ENCODE peak calls at places on chromosomes 3 and 15, in four cellular contexts. One of them, this sample, is unnamed.

GRCh38 chr3:106813742-106814141 is 563.5 kb upstream of the CCDC54 start:
- DNase-seq in colonic mucosa: no peak
- DNase-seq in fibroblast of lung: peak
- DNase-seq in SK-N-MC: no peak
- DNase-seq in this sample: no peak

GRCh38 chr3:14555835-14556234 is 15.7 kb upstream of the GRIP2 start:
- DNase-seq in colonic mucosa: peak
- DNase-seq in fibroblast of lung: no peak
- DNase-seq in SK-N-MC: no peak
- DNase-seq in this sample: no peak

GRCh38 chr3:4670352-4670751 is 177.2 kb downstream of the ITPR1 start:
- DNase-seq in fibroblast of lung: no peak
- DNase-seq in colonic mucosa: no peak
- DNase-seq in SK-N-MC: no peak
- DNase-seq in this sample: no peak

GRCh38 chr15:37046876-37047614 is 53.3 kb downstream of the MEIS2 start:
- DNase-seq in SK-N-MC: no peak
- DNase-seq in fibroblast of lung: peak
- DNase-seq in colonic mucosa: no peak
- DNase-seq in this sample: no peak

GRCh38 chr3:179794355-179794754 is 141.5 kb downstream of the USP13 start:
- DNase-seq in SK-N-MC: no peak
- DNase-seq in colonic mucosa: no peak
- DNase-seq in fibroblast of lung: no peak
- DNase-seq in this sample: no peak

GRCh38 chr3:197748597-197749314 is 927 bp upstream of the FYTTD1 start:
- DNase-seq in SK-N-MC: peak
- DNase-seq in colonic mucosa: no peak
- DNase-seq in fibroblast of lung: peak
- DNase-seq in this sample: no peak

GRCh38 chr3:187183210-187183862 is 13.9 kb upstream of the RTP1 start:
- DNase-seq in SK-N-MC: no peak
- DNase-seq in fibroblast of lung: peak
- DNase-seq in colonic mucosa: no peak
- DNase-seq in this sample: no peak

GRCh38 chr15:74845208-74845568 is 2.2 kb upstream of the ULK3 start:
- DNase-seq in fibroblast of lung: no peak
- DNase-seq in colonic mucosa: no peak
- DNase-seq in SK-N-MC: no peak
- DNase-seq in this sample: peak

GRCh38 chr15:87362531-87362930 is 894.0 kb downstream of the NTRK3 start:
- DNase-seq in SK-N-MC: no peak
- DNase-seq in fibroblast of lung: no peak
- DNase-seq in colonic mucosa: no peak
- DNase-seq in this sample: no peak

DNA sequence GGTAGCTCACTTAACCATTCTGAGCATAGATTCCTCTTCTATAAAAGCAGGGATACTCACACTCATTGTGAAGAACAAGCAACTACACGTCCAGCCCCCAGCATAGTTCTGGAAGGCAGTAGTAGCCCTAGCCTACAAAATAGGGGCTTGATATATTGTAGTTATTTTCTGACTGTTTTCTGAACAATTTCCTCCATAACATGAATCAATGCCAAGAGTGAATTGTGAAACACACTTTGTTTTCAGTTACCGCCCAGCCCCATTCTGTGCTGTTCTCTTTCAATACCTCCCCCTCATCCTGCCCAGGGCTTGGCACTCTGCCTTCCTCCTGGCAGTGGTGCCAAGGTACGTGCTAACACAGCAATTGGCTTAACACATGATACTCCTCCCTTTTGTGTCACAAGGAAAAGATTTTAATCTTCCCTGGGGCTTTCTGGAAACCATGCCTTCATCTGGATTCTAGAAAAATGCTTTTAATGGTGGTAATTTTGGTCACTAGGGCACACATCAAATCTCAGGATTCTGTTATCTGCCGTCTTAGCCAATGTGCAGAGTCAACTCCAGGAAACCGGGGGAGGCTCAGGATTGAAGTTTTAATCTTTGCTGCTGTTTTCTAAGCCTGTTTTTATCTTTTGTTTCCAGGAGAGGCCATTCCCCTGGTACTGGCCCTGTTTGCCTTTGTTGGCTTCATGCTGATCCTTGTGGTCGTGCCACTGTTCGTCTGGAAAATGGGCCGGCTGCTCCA is 37.2 kb downstream of the IL20RB start:
- DNase-seq in colonic mucosa: peak
- DNase-seq in SK-N-MC: peak
- DNase-seq in fibroblast of lung: peak
- DNase-seq in this sample: peak
- H3K9ac ChIP-seq in colonic mucosa: peak
- H3K9ac ChIP-seq in SK-N-MC: no peak
- H3K9ac ChIP-seq in fibroblast of lung: no peak
- H3K9ac ChIP-seq in this sample: no peak

GRCh38 chr3:86991840-86992430 is 986 bp upstream of the VGLL3 start:
- DNase-seq in colonic mucosa: no peak
- DNase-seq in SK-N-MC: no peak
- DNase-seq in fibroblast of lung: no peak
- DNase-seq in this sample: no peak
- H3K27ac ChIP-seq in colonic mucosa: peak
- H3K27ac ChIP-seq in SK-N-MC: peak
- H3K27ac ChIP-seq in fibroblast of lung: peak
- H3K27ac ChIP-seq in this sample: no peak

DNA sequence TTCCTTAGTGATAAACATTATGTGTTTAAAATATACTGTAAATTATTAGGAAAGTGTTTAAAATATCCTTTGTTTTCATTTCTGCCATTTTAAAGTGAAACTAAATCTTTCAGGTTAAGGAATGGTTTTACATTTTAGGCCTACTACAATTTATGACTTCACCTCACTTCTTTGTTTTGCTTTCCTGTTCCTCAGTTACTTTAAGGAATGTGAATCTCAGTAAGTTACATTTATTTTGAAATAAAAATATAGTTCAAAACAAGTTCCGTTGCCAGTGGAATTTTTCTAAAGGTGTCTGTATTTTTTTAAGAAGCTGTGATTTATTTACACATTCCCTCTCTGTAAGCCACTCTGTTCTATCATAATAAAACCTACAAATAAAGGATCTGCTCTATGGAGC is 630.9 kb upstream of the AGTR1 start:
- DNase-seq in fibroblast of lung: no peak
- DNase-seq in colonic mucosa: no peak
- DNase-seq in SK-N-MC: no peak
- DNase-seq in this sample: no peak
- H3K9ac ChIP-seq in fibroblast of lung: no peak
- H3K9ac ChIP-seq in colonic mucosa: no peak
- H3K9ac ChIP-seq in SK-N-MC: no peak
- H3K9ac ChIP-seq in this sample: no peak

GRCh38 chr3:76664816-76665215 is 375.1 kb upstream of the ROBO2 start:
- DNase-seq in SK-N-MC: no peak
- DNase-seq in fibroblast of lung: no peak
- DNase-seq in colonic mucosa: no peak
- DNase-seq in this sample: no peak

GRCh38 chr3:76657909-76658308 is 382.0 kb upstream of the ROBO2 start:
- DNase-seq in fibroblast of lung: no peak
- DNase-seq in SK-N-MC: no peak
- DNase-seq in colonic mucosa: no peak
- DNase-seq in this sample: no peak

GRCh38 chr3:76656531-76657070 is 383.3 kb upstream of the ROBO2 start:
- DNase-seq in colonic mucosa: no peak
- DNase-seq in SK-N-MC: no peak
- DNase-seq in fibroblast of lung: no peak
- DNase-seq in this sample: no peak

DNA sequence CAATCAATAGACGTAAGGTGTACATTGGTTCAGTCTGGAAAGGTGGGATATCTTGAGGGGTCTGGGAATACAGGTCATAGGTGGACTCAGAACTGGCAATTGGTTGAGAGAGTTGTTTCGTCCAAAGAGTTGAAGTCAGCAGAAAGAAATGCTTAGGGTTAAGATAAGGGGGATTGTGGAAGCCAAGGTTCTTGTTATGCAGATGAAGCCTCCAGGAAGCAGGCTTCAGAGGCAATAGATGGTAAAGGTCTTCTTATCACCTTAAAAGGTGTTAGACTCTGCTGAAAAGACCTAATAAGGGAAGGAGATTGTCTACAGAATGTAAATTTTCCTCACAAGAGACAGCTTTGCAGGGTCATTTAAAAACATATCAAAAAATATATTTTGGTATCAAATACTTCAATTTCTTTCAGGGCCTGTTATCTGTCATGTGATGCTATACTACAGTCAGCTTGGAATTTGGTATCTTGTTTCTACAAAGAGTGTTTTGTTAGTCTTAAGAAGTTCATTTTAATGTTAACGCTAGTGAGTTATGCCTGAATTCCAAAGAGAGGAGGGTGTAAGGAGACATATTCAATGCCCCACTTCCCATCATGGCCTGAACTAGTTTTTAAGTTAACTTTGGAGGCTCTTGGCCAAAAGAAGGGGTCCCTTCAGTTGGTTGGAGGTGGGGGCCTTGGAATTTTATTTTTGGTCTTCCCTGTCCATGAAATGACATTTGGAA is 378.2 kb upstream of the ROBO2 start:
- DNase-seq in SK-N-MC: no peak
- DNase-seq in colonic mucosa: no peak
- DNase-seq in fibroblast of lung: no peak
- DNase-seq in this sample: no peak
- H3K27ac ChIP-seq in SK-N-MC: no peak
- H3K27ac ChIP-seq in colonic mucosa: no peak
- H3K27ac ChIP-seq in fibroblast of lung: no peak
- H3K27ac ChIP-seq in this sample: no peak

DNA sequence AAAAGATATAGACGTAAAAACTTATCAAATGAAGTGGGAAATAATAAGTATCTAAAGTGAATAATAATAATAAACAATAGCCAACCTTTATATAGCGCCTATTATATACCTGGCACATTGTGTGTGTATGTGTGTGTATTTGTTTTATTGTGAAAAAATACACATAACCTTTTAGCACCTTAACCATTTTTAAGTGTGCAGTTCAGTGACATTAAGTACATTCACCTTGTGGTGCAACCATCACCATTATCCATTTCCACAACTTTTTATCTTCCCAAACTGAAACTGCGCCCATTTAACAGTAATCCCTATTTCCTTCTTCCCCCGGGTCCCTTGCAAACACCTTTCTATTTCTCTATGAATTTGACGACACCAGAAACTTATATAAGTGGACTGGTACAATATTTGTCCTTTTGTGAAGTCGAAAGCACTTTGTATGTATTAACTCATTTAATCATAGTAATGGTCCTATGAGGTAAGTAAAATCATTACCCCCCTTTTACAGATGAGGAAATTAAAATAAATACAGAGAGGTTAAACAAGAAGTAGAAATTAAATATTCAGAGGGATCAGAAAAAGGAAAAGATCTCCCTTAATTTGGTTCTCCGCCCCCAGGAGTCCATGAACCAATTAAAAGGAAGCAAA is 33.5 kb downstream of the GJD2 start:
- DNase-seq in colonic mucosa: no peak
- DNase-seq in SK-N-MC: no peak
- DNase-seq in fibroblast of lung: no peak
- DNase-seq in this sample: no peak
- H3K9ac ChIP-seq in colonic mucosa: no peak
- H3K9ac ChIP-seq in SK-N-MC: no peak
- H3K9ac ChIP-seq in fibroblast of lung: no peak
- H3K9ac ChIP-seq in this sample: no peak

DNA sequence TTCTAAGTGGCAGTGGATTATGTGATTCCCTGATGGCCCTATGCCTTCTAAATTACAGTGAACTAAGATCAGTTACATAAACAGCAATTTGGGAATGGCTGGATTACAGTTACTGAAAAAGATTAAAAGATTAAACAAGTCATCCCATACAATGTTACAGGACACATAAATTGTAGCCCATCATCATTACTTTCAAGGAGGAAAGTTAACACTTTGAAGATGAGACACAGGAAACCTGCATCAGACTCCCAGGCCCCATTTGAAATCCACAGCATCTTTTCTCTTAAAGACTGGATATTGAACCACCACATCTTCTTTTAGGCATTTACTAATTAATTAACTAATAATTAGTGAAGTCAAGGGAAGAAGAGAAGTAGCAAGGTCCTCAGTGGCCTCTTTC is 170.2 kb downstream of the PLCL2 start:
- DNase-seq in fibroblast of lung: no peak
- DNase-seq in colonic mucosa: no peak
- DNase-seq in SK-N-MC: no peak
- DNase-seq in this sample: no peak
- H3K27ac ChIP-seq in fibroblast of lung: peak
- H3K27ac ChIP-seq in colonic mucosa: no peak
- H3K27ac ChIP-seq in SK-N-MC: no peak
- H3K27ac ChIP-seq in this sample: no peak

GRCh38 chr3:50270422-50270831 is 1.5 kb downstream of the SEMA3B start:
- DNase-seq in fibroblast of lung: no peak
- DNase-seq in SK-N-MC: no peak
- DNase-seq in colonic mucosa: no peak
- DNase-seq in this sample: no peak
- H3K9ac ChIP-seq in fibroblast of lung: no peak
- H3K9ac ChIP-seq in SK-N-MC: no peak
- H3K9ac ChIP-seq in colonic mucosa: peak
- H3K9ac ChIP-seq in this sample: peak